ENCODE peak calls at places on chromosome 17, in four cellular contexts. Y is PC-3, X is GF-D8, T is esophagus squamous epithelium. J is an unnamed sample.

GRCh38 chr17:73560661-73561060 is 83.6 kb downstream of the SDK2 start:
- DNase-seq in Y (no peak), X (no peak), T (no peak), J (no peak)

GRCh38 chr17:65698381-65699061 is 137.1 kb upstream of the AXIN2 start:
- DNase-seq in Y (no peak), X (no peak), T (no peak), J (no peak)

GRCh38 chr17:43701318-43701743 is 39.6 kb upstream of the MEOX1 start:
- DNase-seq in Y (peak; percentile 50), X (peak; percentile 26), T (no peak), J (no peak)

GRCh38 chr17:2068589-2069051 is 13.7 kb downstream of the HIC1 start:
- DNase-seq in Y (peak; percentile 71), X (no peak), T (no peak), J (no peak)

GRCh38 chr17:82943339-82943738 is 103.5 kb upstream of the ZNF750 start:
- DNase-seq in Y (no peak), X (no peak), T (no peak), J (no peak)

GRCh38 chr17:74842599-74843351 is 16.9 kb downstream of the GRIN2C start:
- DNase-seq in Y (peak; percentile 82), X (no peak), T (no peak), J (peak; percentile 75)

GRCh38 chr17:12624221-12624620 is 41.5 kb upstream of the MYOCD start:
- DNase-seq in Y (no peak), X (no peak), T (no peak), J (no peak)

GRCh38 chr17:64781394-64781793 is 119.3 kb upstream of the SMURF2 start:
- DNase-seq in Y (no peak), X (peak; percentile 38), T (no peak), J (peak; percentile 57)

GRCh38 chr17:36728030-36728991 is 126.9 kb downstream of the MRM1 start:
- DNase-seq in Y (no peak), X (no peak), T (no peak), J (no peak)

GRCh38 chr17:44223574-44224046 is 4.1 kb upstream of the UBTF start:
- DNase-seq in Y (peak; percentile 99), X (no peak), T (no peak), J (peak; percentile 96)

GRCh38 chr17:7511108-7511507 is 26.9 kb downstream of the POLR2A start:
- DNase-seq in Y (no peak), X (no peak), T (no peak), J (no peak)

GRCh38 chr17:77657821-77658220 is 300.7 kb upstream of the TNRC6C start:
- DNase-seq in Y (no peak), X (no peak), T (no peak), J (no peak)

GRCh38 chr17:206941-207560 is 25.6 kb upstream of the DOC2B start:
- DNase-seq in Y (no peak), X (no peak), T (no peak), J (no peak)

GRCh38 chr17:6903516-6903915 is 72.0 kb upstream of the TEKT1 start:
- DNase-seq in Y (no peak), X (no peak), T (no peak), J (no peak)

GRCh38 chr17:48276776-48277175 is 153.2 kb downstream of the SKAP1 start:
- DNase-seq in Y (no peak), X (no peak), T (no peak), J (no peak)

GRCh38 chr17:44219126-44219635 is 294 bp downstream of the UBTF start:
- DNase-seq in Y (peak; percentile 82), X (peak; percentile 17), T (no peak), J (peak; percentile 75)

GRCh38 chr17:47413872-47414271 is 90.1 kb downstream of the EFCAB13 start:
- DNase-seq in Y (no peak), X (no peak), T (no peak), J (no peak)

GRCh38 chr17:40325156-40326013 is 16.4 kb downstream of the RARA start:
- DNase-seq in Y (no peak), X (no peak), T (no peak), J (no peak)

GRCh38 chr17:76657505-76658386 is 14.2 kb upstream of the ST6GALNAC1 start:
- DNase-seq in Y (no peak), X (no peak), T (no peak), J (no peak)

GRCh38 chr17:68445671-68446070 is 11.6 kb downstream of the WIPI1 start:
- DNase-seq in Y (no peak), X (no peak), T (no peak), J (no peak)

GRCh38 chr17:33560871-33561270 is 267.8 kb upstream of the ASIC2 start:
- DNase-seq in Y (no peak), X (no peak), T (no peak), J (no peak)

GRCh38 chr17:42679001-42679491 is 2.3 kb upstream of the PLEKHH3 start:
- DNase-seq in Y (peak; percentile 65), X (peak; percentile 30), T (no peak), J (no peak)

GRCh38 chr17:77375917-77376651 is 235.3 kb downstream of the SEC14L1 start:
- DNase-seq in Y (no peak), X (no peak), T (no peak), J (peak; percentile 54)

GRCh38 chr17:13036776-13037175 is 18.9 kb upstream of the ELAC2 start:
- DNase-seq in Y (no peak), X (no peak), T (no peak), J (no peak)

GRCh38 chr17:75065562-75066151 is 18.6 kb downstream of the KCTD2 start:
- DNase-seq in Y (no peak), X (no peak), T (no peak), J (no peak)

GRCh38 chr17:39231587-39232551 is 6.1 kb upstream of the STAC2 start:
- DNase-seq in Y (peak; percentile 15), X (peak; percentile 34), T (no peak), J (peak; percentile 58)

GRCh38 chr17:2723505-2723996 is 12.0 kb upstream of the CLUH start:
- DNase-seq in Y (peak; percentile 32), X (no peak), T (no peak), J (no peak)

GRCh38 chr17:55601874-55602364 is 90.7 kb upstream of the SMIM36 start:
- DNase-seq in Y (peak; percentile 77), X (peak; percentile 2), T (no peak), J (no peak)

GRCh38 chr17:33560165-33560564 is 267.1 kb upstream of the ASIC2 start:
- DNase-seq in Y (no peak), X (no peak), T (no peak), J (no peak)

GRCh38 chr17:8894189-8894611 is 26.7 kb upstream of the PIK3R6 start:
- DNase-seq in Y (no peak), X (no peak), T (no peak), J (no peak)

GRCh38 chr17:80860101-80860671 is 131.5 kb upstream of the CHMP6 start:
- DNase-seq in Y (no peak), X (no peak), T (no peak), J (no peak)

GRCh38 chr17:80944326-80944725 is 47.3 kb upstream of the CHMP6 start:
- DNase-seq in Y (no peak), X (no peak), T (no peak), J (peak; percentile 5)

GRCh38 chr17:74862108-74862901 is 2.6 kb upstream of the GRIN2C start:
- DNase-seq in Y (peak; percentile 36), X (peak; percentile 11), T (no peak), J (peak; percentile 81)

GRCh38 chr17:76467366-76467765 is at the start of gene AANAT:
- DNase-seq in Y (no peak), X (no peak), T (no peak), J (no peak)

GRCh38 chr17:64706224-64707076 is 44.3 kb upstream of the SMURF2 start:
- DNase-seq in Y (peak; percentile 96), X (no peak), T (no peak), J (no peak)

GRCh38 chr17:38908676-38909181 is 16.7 kb upstream of the LASP1NB start:
- DNase-seq in Y (no peak), X (no peak), T (no peak), J (no peak)